ENCODE peak calls at places on chromosomes 13 and 19, in four cellular contexts. One of them, this sample, is unnamed.

GRCh38 chr13:50599927-50600326 is 243.6 kb downstream of the DLEU7 start:
- DNase-seq in Right ventricle myocardium superior: no peak
- DNase-seq in CMK: no peak
- DNase-seq in EL: no peak
- DNase-seq in this sample: no peak

GRCh38 chr13:20161951-20162300 is 1.1 kb upstream of the GJA3 start:
- DNase-seq in CMK: no peak
- DNase-seq in Right ventricle myocardium superior: no peak
- DNase-seq in EL: no peak
- DNase-seq in this sample: no peak

GRCh38 chr19:956747-957451 is 27.2 kb upstream of the WDR18 start:
- DNase-seq in CMK: no peak
- DNase-seq in EL: peak
- DNase-seq in Right ventricle myocardium superior: no peak
- DNase-seq in this sample: no peak

GRCh38 chr13:19862511-19863313 is 737 bp downstream of the ZMYM5 start:
- DNase-seq in CMK: no peak
- DNase-seq in EL: peak
- DNase-seq in Right ventricle myocardium superior: no peak
- DNase-seq in this sample: no peak

GRCh38 chr13:39417643-39418042 is 185.3 kb downstream of the LHFPL6 start:
- DNase-seq in Right ventricle myocardium superior: peak
- DNase-seq in EL: peak
- DNase-seq in CMK: no peak
- DNase-seq in this sample: no peak

GRCh38 chr19:56554272-56554869 is 12.9 kb upstream of the ZNF470 start:
- DNase-seq in CMK: no peak
- DNase-seq in EL: no peak
- DNase-seq in Right ventricle myocardium superior: no peak
- DNase-seq in this sample: no peak

GRCh38 chr19:58346961-58347929 is 6.0 kb downstream of the A1BG start:
- DNase-seq in Right ventricle myocardium superior: peak
- DNase-seq in CMK: peak
- DNase-seq in EL: peak
- DNase-seq in this sample: peak

GRCh38 chr13:106858910-106859309 is 291.0 kb upstream of the ARGLU1 start:
- DNase-seq in EL: no peak
- DNase-seq in Right ventricle myocardium superior: no peak
- DNase-seq in CMK: no peak
- DNase-seq in this sample: no peak

GRCh38 chr13:109790951-109791605 is 4.7 kb upstream of the IRS2 start:
- DNase-seq in Right ventricle myocardium superior: no peak
- DNase-seq in EL: peak
- DNase-seq in CMK: no peak
- DNase-seq in this sample: no peak